ENCODE peak calls at places on chromosomes 16 and 17, in four cellular contexts. One of them, this sample, is unnamed.

GRCh38 chr17:65190467-65191095 is 53.4 kb downstream of the RGS9 start:
- DNase-seq in A549: no peak
- DNase-seq in IMR-90: peak; percentile 89
- DNase-seq in K562: no peak
- DNase-seq in this sample: no peak

GRCh38 chr17:16887523-16888095 is 84.3 kb downstream of the TNFRSF13B start:
- DNase-seq in A549: no peak
- DNase-seq in IMR-90: no peak
- DNase-seq in K562: no peak
- DNase-seq in this sample: no peak

GRCh38 chr17:40714473-40714872 is 10.9 kb upstream of the KRT24 start:
- DNase-seq in A549: no peak
- DNase-seq in IMR-90: no peak
- DNase-seq in K562: no peak
- DNase-seq in this sample: no peak

GRCh38 chr17:31541559-31541958 is 150.1 kb downstream of the RAB11FIP4 start:
- DNase-seq in A549: no peak
- DNase-seq in IMR-90: no peak
- DNase-seq in K562: no peak
- DNase-seq in this sample: no peak

GRCh38 chr16:89791278-89791995 is 25.0 kb downstream of the FANCA start:
- DNase-seq in A549: no peak
- DNase-seq in IMR-90: no peak
- DNase-seq in K562: no peak
- DNase-seq in this sample: no peak

GRCh38 chr16:57761301-57761700 is 25.7 kb downstream of the KATNB1 start:
- DNase-seq in A549: no peak
- DNase-seq in IMR-90: no peak
- DNase-seq in K562: no peak
- DNase-seq in this sample: no peak

GRCh38 chr17:81579821-81580321 is 27.7 kb upstream of the FAAP100 start:
- DNase-seq in A549: no peak
- DNase-seq in IMR-90: peak; percentile 79
- DNase-seq in K562: peak; percentile 31
- DNase-seq in this sample: no peak

GRCh38 chr16:87681990-87682570 is 79.8 kb downstream of the JPH3 start:
- DNase-seq in A549: peak; percentile 46
- DNase-seq in IMR-90: peak; percentile 78
- DNase-seq in K562: peak; percentile 58
- DNase-seq in this sample: no peak

GRCh38 chr17:2814499-2815341 is 18.5 kb downstream of the RAP1GAP2 start:
- DNase-seq in A549: no peak
- DNase-seq in IMR-90: no peak
- DNase-seq in K562: no peak
- DNase-seq in this sample: peak; percentile 62

GRCh38 chr16:84996365-84996764 is 15.0 kb downstream of the ZDHHC7 start:
- DNase-seq in A549: no peak
- DNase-seq in IMR-90: no peak
- DNase-seq in K562: no peak
- DNase-seq in this sample: no peak

GRCh38 chr16:79278506-79278905 is 322.0 kb downstream of the MAF start:
- DNase-seq in A549: no peak
- DNase-seq in IMR-90: no peak
- DNase-seq in K562: no peak
- DNase-seq in this sample: no peak

GRCh38 chr16:8505327-8505991 is 84.9 kb downstream of the TMEM114 start:
- DNase-seq in A549: no peak
- DNase-seq in IMR-90: no peak
- DNase-seq in K562: no peak
- DNase-seq in this sample: no peak

GRCh38 chr17:21251611-21252010 is 1.6 kb downstream of the NATD1 start:
- DNase-seq in A549: no peak
- DNase-seq in IMR-90: no peak
- DNase-seq in K562: no peak
- DNase-seq in this sample: no peak

GRCh38 chr17:64420143-64420670 is 28.7 kb upstream of the MILR1 start:
- DNase-seq in A549: peak; percentile 85
- DNase-seq in IMR-90: peak; percentile 84
- DNase-seq in K562: peak; percentile 59
- DNase-seq in this sample: no peak

GRCh38 chr17:73645050-73645871 is 1.0 kb upstream of the SDK2 start:
- DNase-seq in A549: peak; percentile 40
- DNase-seq in IMR-90: no peak
- DNase-seq in K562: no peak
- DNase-seq in this sample: no peak

GRCh38 chr17:78381601-78382168 is 3.2 kb downstream of the PGS1 start:
- DNase-seq in A549: no peak
- DNase-seq in IMR-90: no peak
- DNase-seq in K562: peak; percentile 46
- DNase-seq in this sample: no peak

GRCh38 chr16:9060225-9060624 is 31.2 kb upstream of the HAPSTR1 start:
- DNase-seq in A549: no peak
- DNase-seq in IMR-90: no peak
- DNase-seq in K562: no peak
- DNase-seq in this sample: no peak

GRCh38 chr17:50443492-50444051 is 17.6 kb downstream of the ACSF2 start:
- DNase-seq in A549: no peak
- DNase-seq in IMR-90: peak; percentile 19
- DNase-seq in K562: no peak
- DNase-seq in this sample: no peak

GRCh38 chr17:40378966-40379365 is 14.4 kb upstream of the GJD3 start:
- DNase-seq in A549: no peak
- DNase-seq in IMR-90: no peak
- DNase-seq in K562: no peak
- DNase-seq in this sample: no peak

GRCh38 chr16:2295056-2295798 is 27.3 kb upstream of the RNPS1 start:
- DNase-seq in A549: no peak
- DNase-seq in IMR-90: no peak
- DNase-seq in K562: no peak
- DNase-seq in this sample: peak; percentile 55

GRCh38 chr16:71552698-71553503 is 24.0 kb downstream of the TAT start:
- DNase-seq in A549: no peak
- DNase-seq in IMR-90: no peak
- DNase-seq in K562: no peak
- DNase-seq in this sample: no peak

GRCh38 chr17:43378766-43379165 is 20.0 kb upstream of the ARL4D start:
- DNase-seq in A549: no peak
- DNase-seq in IMR-90: no peak
- DNase-seq in K562: no peak
- DNase-seq in this sample: no peak

GRCh38 chr17:75428775-75429469 is 23.4 kb upstream of the GRB2 start:
- DNase-seq in A549: peak; percentile 91
- DNase-seq in IMR-90: peak; percentile 92
- DNase-seq in K562: no peak
- DNase-seq in this sample: no peak

GRCh38 chr17:9564104-9564503 is 11.5 kb downstream of the STX8 start:
- DNase-seq in A549: no peak
- DNase-seq in IMR-90: no peak
- DNase-seq in K562: no peak
- DNase-seq in this sample: no peak

GRCh38 chr17:50257574-50258224 is 16.6 kb upstream of the TMEM92 start:
- DNase-seq in A549: no peak
- DNase-seq in IMR-90: no peak
- DNase-seq in K562: no peak
- DNase-seq in this sample: no peak

GRCh38 chr16:50023626-50024025 is 1.4 kb upstream of the CNEP1R1 start:
- DNase-seq in A549: no peak
- DNase-seq in IMR-90: no peak
- DNase-seq in K562: no peak
- DNase-seq in this sample: no peak

GRCh38 chr16:84284168-84284722 is 10.4 kb upstream of the WFDC1 start:
- DNase-seq in A549: no peak
- DNase-seq in IMR-90: no peak
- DNase-seq in K562: peak; percentile 38
- DNase-seq in this sample: no peak

GRCh38 chr17:12024332-12024731 is 3.7 kb downstream of the MAP2K4 start:
- DNase-seq in A549: peak; percentile 71
- DNase-seq in IMR-90: peak; percentile 73
- DNase-seq in K562: no peak
- DNase-seq in this sample: no peak

GRCh38 chr17:63519972-63520882 is 2.9 kb upstream of the KCNH6 start:
- DNase-seq in A549: peak; percentile 40
- DNase-seq in IMR-90: no peak
- DNase-seq in K562: no peak
- DNase-seq in this sample: no peak

GRCh38 chr16:67934306-67935095 is 2.1 kb downstream of the PSMB10 start:
- DNase-seq in A549: no peak
- DNase-seq in IMR-90: no peak
- DNase-seq in K562: peak; percentile 44
- DNase-seq in this sample: no peak

DNA sequence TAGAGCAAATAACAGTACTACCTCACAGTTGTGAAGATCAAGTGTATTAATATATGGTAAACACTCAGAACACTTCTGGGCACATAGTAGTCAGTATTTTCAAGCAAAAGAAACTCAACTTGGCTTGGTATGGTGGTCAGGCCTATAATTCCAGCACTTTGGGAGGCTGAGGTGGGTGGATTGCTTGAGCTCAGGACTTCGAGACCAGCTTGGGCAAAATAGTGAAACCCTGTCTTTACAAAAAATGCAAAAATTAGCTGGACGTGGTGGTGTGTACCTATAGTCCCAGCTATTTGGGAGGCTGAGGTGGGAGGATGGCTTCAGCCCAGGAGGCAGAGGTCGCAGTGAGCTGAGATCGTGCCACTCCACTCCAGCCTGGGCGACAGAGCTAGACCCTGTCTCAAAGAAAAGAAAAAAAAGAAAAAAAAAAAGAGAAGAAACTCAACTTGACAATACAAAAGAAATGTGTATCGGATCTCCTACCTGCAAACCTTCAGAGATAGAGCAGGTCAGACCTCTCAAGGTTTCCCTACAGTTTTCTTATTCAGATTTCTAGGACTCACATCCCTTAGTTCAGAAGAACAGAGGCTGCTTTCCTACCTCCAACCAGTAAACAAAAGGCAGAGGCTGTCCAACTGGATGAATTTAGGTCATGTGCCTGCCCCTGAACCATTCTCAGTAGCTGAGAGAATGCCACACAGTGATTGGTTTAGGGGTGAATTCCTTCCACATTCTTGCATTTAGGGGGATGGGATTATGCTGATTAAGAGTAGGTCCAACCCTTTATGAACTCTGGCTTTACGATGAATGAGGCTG is 1.7 kb upstream of the KPNA2 start:
- DNase-seq in A549: peak; percentile 90
- DNase-seq in IMR-90: peak; percentile 65
- DNase-seq in K562: peak; percentile 29
- DNase-seq in this sample: no peak
- TF ChIP-seq ELK1 in A549: no peak
- TF ChIP-seq ELK1 in IMR-90: no peak
- TF ChIP-seq ELK1 in K562: no peak
- TF ChIP-seq ELK1 in this sample: no peak

GRCh38 chr16:86610779-86611516 is 32.6 kb downstream of the FOXL1 start:
- DNase-seq in A549: no peak
- DNase-seq in IMR-90: no peak
- DNase-seq in K562: no peak
- DNase-seq in this sample: no peak

GRCh38 chr16:86609115-86609514 is 30.8 kb downstream of the FOXL1 start:
- DNase-seq in A549: no peak
- DNase-seq in IMR-90: peak; percentile 94
- DNase-seq in K562: no peak
- DNase-seq in this sample: no peak

GRCh38 chr16:86605950-86606349 is 27.6 kb downstream of the FOXL1 start:
- DNase-seq in A549: no peak
- DNase-seq in IMR-90: no peak
- DNase-seq in K562: peak; percentile 45
- DNase-seq in this sample: no peak

GRCh38 chr16:86609661-86610060 is 31.3 kb downstream of the FOXL1 start:
- DNase-seq in A549: no peak
- DNase-seq in IMR-90: no peak
- DNase-seq in K562: no peak
- DNase-seq in this sample: no peak

GRCh38 chr16:86608301-86608747 is 30.0 kb downstream of the FOXL1 start:
- DNase-seq in A549: no peak
- DNase-seq in IMR-90: peak; percentile 49
- DNase-seq in K562: no peak
- DNase-seq in this sample: no peak
- TF ChIP-seq CTCF in A549: no peak
- TF ChIP-seq CTCF in IMR-90: peak; percentile 25
- TF ChIP-seq CTCF in K562: no peak
- TF ChIP-seq CTCF in this sample: no peak

GRCh38 chr16:23351360-23351759 is 49.3 kb downstream of the SCNN1B start:
- DNase-seq in A549: no peak
- DNase-seq in IMR-90: no peak
- DNase-seq in K562: no peak
- DNase-seq in this sample: no peak
- TF ChIP-seq ELK1 in A549: no peak
- TF ChIP-seq ELK1 in IMR-90: no peak
- TF ChIP-seq ELK1 in K562: no peak
- TF ChIP-seq ELK1 in this sample: no peak

GRCh38 chr17:39001703-39002637 is 34.8 kb upstream of the FBXO47 start:
- DNase-seq in A549: no peak
- DNase-seq in IMR-90: peak; percentile 13
- DNase-seq in K562: peak; percentile 38
- DNase-seq in this sample: no peak
- TF ChIP-seq CTCF in A549: no peak
- TF ChIP-seq CTCF in IMR-90: no peak
- TF ChIP-seq CTCF in K562: no peak
- TF ChIP-seq CTCF in this sample: no peak

DNA sequence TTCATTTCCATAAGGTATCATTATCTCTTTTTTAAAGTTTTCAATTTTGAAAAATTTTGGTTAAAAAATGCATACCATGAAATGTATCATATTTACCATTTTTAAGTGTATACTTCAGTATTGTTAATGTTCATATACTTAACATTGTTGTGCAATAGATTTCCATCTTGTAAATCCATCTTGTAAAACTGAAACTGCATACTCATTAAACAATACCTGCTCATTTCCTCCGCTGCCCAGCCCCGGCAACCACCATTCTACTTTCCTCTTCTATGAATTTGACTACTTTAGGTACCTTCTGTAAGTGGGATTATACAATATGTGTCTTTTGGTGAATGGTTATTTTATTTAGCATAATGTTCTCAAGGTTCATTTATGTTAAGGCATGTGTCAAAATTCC is 6.5 kb downstream of the CCL2 start:
- DNase-seq in A549: no peak
- DNase-seq in IMR-90: no peak
- DNase-seq in K562: no peak
- DNase-seq in this sample: no peak
- TF ChIP-seq ELK1 in A549: no peak
- TF ChIP-seq ELK1 in IMR-90: no peak
- TF ChIP-seq ELK1 in K562: no peak
- TF ChIP-seq ELK1 in this sample: no peak